ENCODE peak calls at places on chromosome 3, in ten cellular contexts. One of them, this sample, is unnamed.

GRCh38 chr3:127616836-127617605 is 12.0 kb upstream of the PODXL2 start:
- DNase-seq in MG63: no peak
- DNase-seq in heart left ventricle: no peak
- DNase-seq in cardiac fibroblast: no peak
- DNase-seq in H1: no peak
- DNase-seq in HepG2: no peak
- DNase-seq in BE2C: no peak
- DNase-seq in PC-9: no peak
- DNase-seq in fibroblast of villous mesenchyme: no peak
- DNase-seq in astrocyte of the spinal cord: no peak
- DNase-seq in this sample: no peak

GRCh38 chr3:102069211-102069662 is 219.9 kb downstream of the NFKBIZ start:
- DNase-seq in MG63: peak
- DNase-seq in heart left ventricle: no peak
- DNase-seq in cardiac fibroblast: peak
- DNase-seq in H1: no peak
- DNase-seq in HepG2: no peak
- DNase-seq in BE2C: no peak
- DNase-seq in PC-9: no peak
- DNase-seq in fibroblast of villous mesenchyme: peak
- DNase-seq in astrocyte of the spinal cord: peak
- DNase-seq in this sample: no peak

GRCh38 chr3:87987952-87988351 is 70.9 kb downstream of the CGGBP1 start:
- DNase-seq in MG63: no peak
- DNase-seq in heart left ventricle: no peak
- DNase-seq in cardiac fibroblast: peak
- DNase-seq in H1: no peak
- DNase-seq in HepG2: no peak
- DNase-seq in BE2C: no peak
- DNase-seq in PC-9: no peak
- DNase-seq in fibroblast of villous mesenchyme: no peak
- DNase-seq in astrocyte of the spinal cord: no peak
- DNase-seq in this sample: no peak

GRCh38 chr3:76497636-76498035 is 542.3 kb upstream of the ROBO2 start:
- DNase-seq in MG63: peak
- DNase-seq in heart left ventricle: no peak
- DNase-seq in cardiac fibroblast: peak
- DNase-seq in H1: peak
- DNase-seq in HepG2: peak
- DNase-seq in BE2C: no peak
- DNase-seq in PC-9: no peak
- DNase-seq in fibroblast of villous mesenchyme: no peak
- DNase-seq in astrocyte of the spinal cord: no peak
- DNase-seq in this sample: no peak

GRCh38 chr3:98512576-98512975 is 10.1 kb downstream of the CLDND1 start:
- DNase-seq in MG63: no peak
- DNase-seq in heart left ventricle: no peak
- DNase-seq in cardiac fibroblast: no peak
- DNase-seq in H1: no peak
- DNase-seq in HepG2: no peak
- DNase-seq in BE2C: no peak
- DNase-seq in PC-9: peak
- DNase-seq in fibroblast of villous mesenchyme: no peak
- DNase-seq in astrocyte of the spinal cord: no peak
- DNase-seq in this sample: no peak

GRCh38 chr3:14434541-14435151 is 32.2 kb downstream of the SLC6A6 start:
- DNase-seq in MG63: peak
- DNase-seq in heart left ventricle: peak
- DNase-seq in cardiac fibroblast: no peak
- DNase-seq in H1: no peak
- DNase-seq in HepG2: no peak
- DNase-seq in BE2C: no peak
- DNase-seq in PC-9: no peak
- DNase-seq in fibroblast of villous mesenchyme: no peak
- DNase-seq in astrocyte of the spinal cord: no peak
- DNase-seq in this sample: no peak

GRCh38 chr3:64058592-64058991 is 35.3 kb upstream of the PSMD6 start:
- DNase-seq in MG63: no peak
- DNase-seq in heart left ventricle: no peak
- DNase-seq in cardiac fibroblast: no peak
- DNase-seq in H1: no peak
- DNase-seq in HepG2: no peak
- DNase-seq in BE2C: no peak
- DNase-seq in PC-9: no peak
- DNase-seq in fibroblast of villous mesenchyme: no peak
- DNase-seq in astrocyte of the spinal cord: no peak
- DNase-seq in this sample: no peak

GRCh38 chr3:101689291-101689690 is 2.8 kb upstream of the RPL24 start:
- DNase-seq in MG63: no peak
- DNase-seq in heart left ventricle: no peak
- DNase-seq in cardiac fibroblast: peak
- DNase-seq in H1: no peak
- DNase-seq in HepG2: no peak
- DNase-seq in BE2C: no peak
- DNase-seq in PC-9: no peak
- DNase-seq in fibroblast of villous mesenchyme: no peak
- DNase-seq in astrocyte of the spinal cord: no peak
- DNase-seq in this sample: no peak

GRCh38 chr3:115626711-115627110 is 3.4 kb downstream of the GAP43 start:
- DNase-seq in MG63: no peak
- DNase-seq in heart left ventricle: no peak
- DNase-seq in cardiac fibroblast: no peak
- DNase-seq in H1: no peak
- DNase-seq in HepG2: no peak
- DNase-seq in BE2C: no peak
- DNase-seq in PC-9: no peak
- DNase-seq in fibroblast of villous mesenchyme: no peak
- DNase-seq in astrocyte of the spinal cord: no peak
- DNase-seq in this sample: no peak

GRCh38 chr3:115624029-115624645 is 827 bp downstream of the GAP43 start:
- DNase-seq in MG63: no peak
- DNase-seq in heart left ventricle: no peak
- DNase-seq in cardiac fibroblast: no peak
- DNase-seq in H1: no peak
- DNase-seq in HepG2: no peak
- DNase-seq in BE2C: peak
- DNase-seq in PC-9: no peak
- DNase-seq in fibroblast of villous mesenchyme: no peak
- DNase-seq in astrocyte of the spinal cord: no peak
- DNase-seq in this sample: no peak

GRCh38 chr3:115626006-115626409 is 2.7 kb downstream of the GAP43 start:
- DNase-seq in MG63: no peak
- DNase-seq in heart left ventricle: no peak
- DNase-seq in cardiac fibroblast: no peak
- DNase-seq in H1: no peak
- DNase-seq in HepG2: no peak
- DNase-seq in BE2C: peak
- DNase-seq in PC-9: no peak
- DNase-seq in fibroblast of villous mesenchyme: no peak
- DNase-seq in astrocyte of the spinal cord: no peak
- DNase-seq in this sample: no peak

GRCh38 chr3:115623414-115623868 is at the start of gene GAP43:
- DNase-seq in MG63: peak
- DNase-seq in heart left ventricle: peak
- DNase-seq in cardiac fibroblast: peak
- DNase-seq in H1: peak
- DNase-seq in HepG2: peak
- DNase-seq in BE2C: peak
- DNase-seq in PC-9: peak
- DNase-seq in fibroblast of villous mesenchyme: peak
- DNase-seq in astrocyte of the spinal cord: peak
- DNase-seq in this sample: no peak

GRCh38 chr3:115624898-115625297 is 1.6 kb downstream of the GAP43 start:
- DNase-seq in MG63: no peak
- DNase-seq in heart left ventricle: no peak
- DNase-seq in cardiac fibroblast: no peak
- DNase-seq in H1: no peak
- DNase-seq in HepG2: no peak
- DNase-seq in BE2C: no peak
- DNase-seq in PC-9: no peak
- DNase-seq in fibroblast of villous mesenchyme: no peak
- DNase-seq in astrocyte of the spinal cord: no peak
- DNase-seq in this sample: no peak
- H3K4me3 ChIP-seq in MG63: no peak
- H3K4me3 ChIP-seq in heart left ventricle: peak
- H3K4me3 ChIP-seq in cardiac fibroblast: no peak
- H3K4me3 ChIP-seq in H1: peak
- H3K4me3 ChIP-seq in HepG2: no peak
- H3K4me3 ChIP-seq in BE2C: peak
- H3K4me3 ChIP-seq in PC-9: no peak
- H3K4me3 ChIP-seq in fibroblast of villous mesenchyme: no peak
- H3K4me3 ChIP-seq in astrocyte of the spinal cord: no peak
- H3K4me3 ChIP-seq in this sample: no peak

GRCh38 chr3:56855856-56856538 is 54.2 kb upstream of the ARHGEF3 start:
- DNase-seq in MG63: no peak
- DNase-seq in heart left ventricle: no peak
- DNase-seq in cardiac fibroblast: peak
- DNase-seq in H1: peak
- DNase-seq in HepG2: peak
- DNase-seq in BE2C: peak
- DNase-seq in PC-9: no peak
- DNase-seq in fibroblast of villous mesenchyme: no peak
- DNase-seq in astrocyte of the spinal cord: no peak
- DNase-seq in this sample: no peak

GRCh38 chr3:56856686-56857577 is 55.2 kb upstream of the ARHGEF3 start:
- DNase-seq in MG63: no peak
- DNase-seq in heart left ventricle: no peak
- DNase-seq in cardiac fibroblast: peak
- DNase-seq in H1: no peak
- DNase-seq in HepG2: no peak
- DNase-seq in BE2C: no peak
- DNase-seq in PC-9: no peak
- DNase-seq in fibroblast of villous mesenchyme: no peak
- DNase-seq in astrocyte of the spinal cord: no peak
- DNase-seq in this sample: no peak

GRCh38 chr3:56854856-56855620 is 53.3 kb upstream of the ARHGEF3 start:
- DNase-seq in MG63: no peak
- DNase-seq in heart left ventricle: no peak
- DNase-seq in cardiac fibroblast: peak
- DNase-seq in H1: no peak
- DNase-seq in HepG2: no peak
- DNase-seq in BE2C: no peak
- DNase-seq in PC-9: peak
- DNase-seq in fibroblast of villous mesenchyme: no peak
- DNase-seq in astrocyte of the spinal cord: no peak
- DNase-seq in this sample: no peak

GRCh38 chr3:56849698-56850097 is 47.9 kb upstream of the ARHGEF3 start:
- DNase-seq in MG63: no peak
- DNase-seq in heart left ventricle: no peak
- DNase-seq in cardiac fibroblast: no peak
- DNase-seq in H1: no peak
- DNase-seq in HepG2: no peak
- DNase-seq in BE2C: no peak
- DNase-seq in PC-9: no peak
- DNase-seq in fibroblast of villous mesenchyme: no peak
- DNase-seq in astrocyte of the spinal cord: no peak
- DNase-seq in this sample: no peak

DNA sequence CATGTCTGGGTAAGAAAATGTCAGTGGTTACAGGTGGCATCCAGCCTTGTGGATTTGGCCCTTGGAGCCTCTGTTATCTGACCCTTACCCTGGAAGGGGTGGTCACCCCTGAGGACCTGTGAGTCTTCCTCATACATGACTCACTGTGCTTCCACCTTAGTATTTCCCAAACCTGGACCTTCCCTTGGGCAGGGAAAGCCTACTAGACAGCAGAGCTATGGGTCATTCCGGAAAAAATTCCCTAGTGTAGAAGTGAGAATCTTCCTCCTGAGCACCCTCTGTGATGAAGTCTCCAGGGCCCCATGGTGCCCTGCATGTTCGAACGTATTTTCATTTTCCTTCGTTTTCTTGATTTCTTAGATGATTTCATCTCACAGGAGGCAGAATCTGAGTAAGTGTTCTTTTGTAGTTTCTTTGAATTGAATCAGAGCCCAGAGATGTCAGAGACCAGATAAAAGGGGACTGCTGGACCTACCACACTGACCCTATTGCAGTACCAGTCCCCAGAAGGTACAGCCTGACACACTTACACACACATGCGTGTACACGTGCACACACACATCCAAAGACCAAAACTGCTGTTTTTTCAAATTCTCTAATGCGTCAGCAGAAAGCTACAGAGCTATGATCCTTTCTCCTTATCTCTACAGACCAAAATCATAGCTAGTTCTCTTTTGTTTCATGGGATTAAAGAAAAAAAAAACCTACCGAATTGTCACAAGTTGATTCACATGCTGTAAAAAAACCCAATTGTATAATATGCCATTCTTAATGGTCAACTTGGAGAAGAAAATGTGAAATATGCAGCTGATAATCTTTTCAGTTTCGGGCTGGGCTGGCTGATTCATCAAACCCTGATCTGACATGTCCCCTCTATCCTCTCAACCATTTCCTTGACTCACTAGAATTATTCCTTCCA is 50.5 kb upstream of the ARHGEF3 start:
- DNase-seq in MG63: no peak
- DNase-seq in heart left ventricle: no peak
- DNase-seq in cardiac fibroblast: peak
- DNase-seq in H1: no peak
- DNase-seq in HepG2: no peak
- DNase-seq in BE2C: no peak
- DNase-seq in PC-9: peak
- DNase-seq in fibroblast of villous mesenchyme: peak
- DNase-seq in astrocyte of the spinal cord: no peak
- DNase-seq in this sample: no peak
- H3K4me3 ChIP-seq in MG63: no peak
- H3K4me3 ChIP-seq in heart left ventricle: no peak
- H3K4me3 ChIP-seq in cardiac fibroblast: no peak
- H3K4me3 ChIP-seq in H1: no peak
- H3K4me3 ChIP-seq in HepG2: no peak
- H3K4me3 ChIP-seq in BE2C: no peak
- H3K4me3 ChIP-seq in PC-9: no peak
- H3K4me3 ChIP-seq in fibroblast of villous mesenchyme: no peak
- H3K4me3 ChIP-seq in astrocyte of the spinal cord: no peak
- H3K4me3 ChIP-seq in this sample: no peak

GRCh38 chr3:119315600-119316312 is 21.6 kb downstream of the ARHGAP31 start:
- DNase-seq in MG63: no peak
- DNase-seq in heart left ventricle: no peak
- DNase-seq in cardiac fibroblast: no peak
- DNase-seq in H1: no peak
- DNase-seq in HepG2: no peak
- DNase-seq in BE2C: no peak
- DNase-seq in PC-9: no peak
- DNase-seq in fibroblast of villous mesenchyme: peak
- DNase-seq in astrocyte of the spinal cord: no peak
- DNase-seq in this sample: no peak
- H3K4me3 ChIP-seq in MG63: no peak
- H3K4me3 ChIP-seq in heart left ventricle: no peak
- H3K4me3 ChIP-seq in cardiac fibroblast: no peak
- H3K4me3 ChIP-seq in H1: no peak
- H3K4me3 ChIP-seq in HepG2: no peak
- H3K4me3 ChIP-seq in BE2C: no peak
- H3K4me3 ChIP-seq in PC-9: no peak
- H3K4me3 ChIP-seq in fibroblast of villous mesenchyme: no peak
- H3K4me3 ChIP-seq in astrocyte of the spinal cord: no peak
- H3K4me3 ChIP-seq in this sample: no peak

GRCh38 chr3:156601497-156601896 is 46.6 kb upstream of the SSR3 start:
- DNase-seq in MG63: no peak
- DNase-seq in heart left ventricle: no peak
- DNase-seq in cardiac fibroblast: no peak
- DNase-seq in H1: no peak
- DNase-seq in HepG2: no peak
- DNase-seq in BE2C: no peak
- DNase-seq in PC-9: no peak
- DNase-seq in fibroblast of villous mesenchyme: no peak
- DNase-seq in astrocyte of the spinal cord: no peak
- DNase-seq in this sample: no peak

GRCh38 chr3:156600834-156601233 is 45.9 kb upstream of the SSR3 start:
- DNase-seq in MG63: no peak
- DNase-seq in heart left ventricle: no peak
- DNase-seq in cardiac fibroblast: no peak
- DNase-seq in H1: no peak
- DNase-seq in HepG2: no peak
- DNase-seq in BE2C: no peak
- DNase-seq in PC-9: no peak
- DNase-seq in fibroblast of villous mesenchyme: no peak
- DNase-seq in astrocyte of the spinal cord: no peak
- DNase-seq in this sample: no peak

GRCh38 chr3:156599061-156599460 is 44.1 kb upstream of the SSR3 start:
- DNase-seq in MG63: no peak
- DNase-seq in heart left ventricle: no peak
- DNase-seq in cardiac fibroblast: no peak
- DNase-seq in H1: no peak
- DNase-seq in HepG2: no peak
- DNase-seq in BE2C: no peak
- DNase-seq in PC-9: no peak
- DNase-seq in fibroblast of villous mesenchyme: no peak
- DNase-seq in astrocyte of the spinal cord: no peak
- DNase-seq in this sample: no peak

GRCh38 chr3:156599475-156599874 is 44.6 kb upstream of the SSR3 start:
- DNase-seq in MG63: no peak
- DNase-seq in heart left ventricle: no peak
- DNase-seq in cardiac fibroblast: no peak
- DNase-seq in H1: no peak
- DNase-seq in HepG2: no peak
- DNase-seq in BE2C: no peak
- DNase-seq in PC-9: no peak
- DNase-seq in fibroblast of villous mesenchyme: no peak
- DNase-seq in astrocyte of the spinal cord: no peak
- DNase-seq in this sample: no peak

DNA sequence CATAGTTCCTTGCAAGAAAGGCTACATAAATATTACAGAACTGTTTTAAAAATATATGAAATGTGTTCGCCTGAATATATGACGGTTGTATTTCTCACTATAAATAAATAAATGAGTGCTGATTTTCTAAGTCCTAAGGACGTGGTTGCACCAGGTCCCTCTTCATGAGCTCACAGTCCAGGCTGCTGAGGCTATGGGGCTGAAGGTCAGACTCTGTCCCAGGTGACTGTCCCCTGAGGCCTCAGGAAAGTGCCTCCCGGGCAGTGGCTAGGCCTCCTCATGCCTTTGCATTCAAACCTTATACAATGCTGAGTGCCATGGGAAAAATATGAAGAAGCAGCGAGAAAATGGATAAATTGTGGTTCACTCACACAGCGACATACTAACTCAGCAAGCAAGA is 43.5 kb upstream of the SSR3 start:
- DNase-seq in MG63: no peak
- DNase-seq in heart left ventricle: no peak
- DNase-seq in cardiac fibroblast: no peak
- DNase-seq in H1: no peak
- DNase-seq in HepG2: no peak
- DNase-seq in BE2C: no peak
- DNase-seq in PC-9: no peak
- DNase-seq in fibroblast of villous mesenchyme: no peak
- DNase-seq in astrocyte of the spinal cord: no peak
- DNase-seq in this sample: no peak
- H3K4me3 ChIP-seq in MG63: no peak
- H3K4me3 ChIP-seq in heart left ventricle: no peak
- H3K4me3 ChIP-seq in cardiac fibroblast: no peak
- H3K4me3 ChIP-seq in H1: no peak
- H3K4me3 ChIP-seq in HepG2: no peak
- H3K4me3 ChIP-seq in BE2C: no peak
- H3K4me3 ChIP-seq in PC-9: no peak
- H3K4me3 ChIP-seq in fibroblast of villous mesenchyme: no peak
- H3K4me3 ChIP-seq in astrocyte of the spinal cord: no peak
- H3K4me3 ChIP-seq in this sample: no peak